ENCODE peak calls at places on chromosomes 13 and 19, in ten cellular contexts. One of them, this sample, is unnamed.

GRCh38 chr13:112056284-112056727 is 10.6 kb upstream of the SOX1 start:
- DNase-seq in lower leg skin: no peak
- DNase-seq in stimulated activated CD4-positive, alpha-beta T cell treated with anti-CD3 and anti-CD28 coated beads, Interleukin-15, amount 100 ng/mL, for 1 hour: no peak
- DNase-seq in AG09319: no peak
- DNase-seq in ureter: no peak
- DNase-seq in T-helper 17 cell: no peak
- DNase-seq in OCI-LY7: no peak
- DNase-seq in LoVo: no peak
- DNase-seq in activated T-cell treated with anti-CD3 and anti-CD28 coated beads, Interleukin-2, amount 50 U/mL, for 1 hour: no peak
- DNase-seq in Calu3: no peak
- DNase-seq in this sample: no peak

GRCh38 chr13:45335397-45336024 is 5.5 kb downstream of the TPT1 start:
- DNase-seq in LoVo: no peak
- DNase-seq in OCI-LY7: no peak
- DNase-seq in ureter: no peak
- DNase-seq in activated T-cell treated with anti-CD3 and anti-CD28 coated beads, Interleukin-2, amount 50 U/mL, for 1 hour: no peak
- DNase-seq in AG09319: no peak
- DNase-seq in stimulated activated CD4-positive, alpha-beta T cell treated with anti-CD3 and anti-CD28 coated beads, Interleukin-15, amount 100 ng/mL, for 1 hour: no peak
- DNase-seq in T-helper 17 cell: no peak
- DNase-seq in Calu3: no peak
- DNase-seq in lower leg skin: no peak
- DNase-seq in this sample: peak; percentile 56

GRCh38 chr13:110524484-110525254 is 36.9 kb downstream of the RAB20 start:
- DNase-seq in stimulated activated CD4-positive, alpha-beta T cell treated with anti-CD3 and anti-CD28 coated beads, Interleukin-15, amount 100 ng/mL, for 1 hour: no peak
- DNase-seq in LoVo: peak; percentile 80
- DNase-seq in OCI-LY7: no peak
- DNase-seq in Calu3: peak; percentile 28
- DNase-seq in activated T-cell treated with anti-CD3 and anti-CD28 coated beads, Interleukin-2, amount 50 U/mL, for 1 hour: no peak
- DNase-seq in T-helper 17 cell: no peak
- DNase-seq in AG09319: no peak
- DNase-seq in ureter: no peak
- DNase-seq in lower leg skin: no peak
- DNase-seq in this sample: peak; percentile 95

GRCh38 chr13:78593652-78594494 is 9.5 kb downstream of the POU4F1 start:
- DNase-seq in LoVo: no peak
- DNase-seq in lower leg skin: no peak
- DNase-seq in OCI-LY7: no peak
- DNase-seq in ureter: no peak
- DNase-seq in stimulated activated CD4-positive, alpha-beta T cell treated with anti-CD3 and anti-CD28 coated beads, Interleukin-15, amount 100 ng/mL, for 1 hour: no peak
- DNase-seq in Calu3: no peak
- DNase-seq in AG09319: no peak
- DNase-seq in T-helper 17 cell: no peak
- DNase-seq in activated T-cell treated with anti-CD3 and anti-CD28 coated beads, Interleukin-2, amount 50 U/mL, for 1 hour: no peak
- DNase-seq in this sample: no peak

GRCh38 chr13:101150998-101151397 is 265.3 kb downstream of the NALCN start:
- DNase-seq in Calu3: no peak
- DNase-seq in stimulated activated CD4-positive, alpha-beta T cell treated with anti-CD3 and anti-CD28 coated beads, Interleukin-15, amount 100 ng/mL, for 1 hour: no peak
- DNase-seq in ureter: no peak
- DNase-seq in T-helper 17 cell: no peak
- DNase-seq in AG09319: no peak
- DNase-seq in lower leg skin: no peak
- DNase-seq in OCI-LY7: no peak
- DNase-seq in activated T-cell treated with anti-CD3 and anti-CD28 coated beads, Interleukin-2, amount 50 U/mL, for 1 hour: no peak
- DNase-seq in LoVo: no peak
- DNase-seq in this sample: no peak

GRCh38 chr13:33017410-33017929 is 1.2 kb downstream of the KL start:
- DNase-seq in T-helper 17 cell: no peak
- DNase-seq in OCI-LY7: peak; percentile 30
- DNase-seq in stimulated activated CD4-positive, alpha-beta T cell treated with anti-CD3 and anti-CD28 coated beads, Interleukin-15, amount 100 ng/mL, for 1 hour: no peak
- DNase-seq in activated T-cell treated with anti-CD3 and anti-CD28 coated beads, Interleukin-2, amount 50 U/mL, for 1 hour: no peak
- DNase-seq in lower leg skin: peak; percentile 45
- DNase-seq in AG09319: no peak
- DNase-seq in LoVo: no peak
- DNase-seq in Calu3: peak; percentile 54
- DNase-seq in ureter: peak; percentile 51
- DNase-seq in this sample: peak; percentile 79

GRCh38 chr19:45097450-45097775 is 4.4 kb downstream of the PPP1R37 start:
- DNase-seq in Calu3: no peak
- DNase-seq in OCI-LY7: no peak
- DNase-seq in LoVo: no peak
- DNase-seq in ureter: no peak
- DNase-seq in T-helper 17 cell: no peak
- DNase-seq in activated T-cell treated with anti-CD3 and anti-CD28 coated beads, Interleukin-2, amount 50 U/mL, for 1 hour: no peak
- DNase-seq in AG09319: no peak
- DNase-seq in stimulated activated CD4-positive, alpha-beta T cell treated with anti-CD3 and anti-CD28 coated beads, Interleukin-15, amount 100 ng/mL, for 1 hour: no peak
- DNase-seq in lower leg skin: no peak
- DNase-seq in this sample: no peak

GRCh38 chr13:62997696-62998095 is 1582.0 kb upstream of the PCDH20 start:
- DNase-seq in LoVo: no peak
- DNase-seq in lower leg skin: no peak
- DNase-seq in OCI-LY7: no peak
- DNase-seq in activated T-cell treated with anti-CD3 and anti-CD28 coated beads, Interleukin-2, amount 50 U/mL, for 1 hour: no peak
- DNase-seq in T-helper 17 cell: no peak
- DNase-seq in stimulated activated CD4-positive, alpha-beta T cell treated with anti-CD3 and anti-CD28 coated beads, Interleukin-15, amount 100 ng/mL, for 1 hour: no peak
- DNase-seq in AG09319: no peak
- DNase-seq in Calu3: no peak
- DNase-seq in ureter: no peak
- DNase-seq in this sample: no peak

GRCh38 chr19:30896551-30896950 is 452.7 kb downstream of the TSHZ3 start:
- DNase-seq in LoVo: no peak
- DNase-seq in T-helper 17 cell: no peak
- DNase-seq in activated T-cell treated with anti-CD3 and anti-CD28 coated beads, Interleukin-2, amount 50 U/mL, for 1 hour: no peak
- DNase-seq in OCI-LY7: no peak
- DNase-seq in lower leg skin: no peak
- DNase-seq in ureter: no peak
- DNase-seq in stimulated activated CD4-positive, alpha-beta T cell treated with anti-CD3 and anti-CD28 coated beads, Interleukin-15, amount 100 ng/mL, for 1 hour: no peak
- DNase-seq in Calu3: no peak
- DNase-seq in AG09319: no peak
- DNase-seq in this sample: no peak

GRCh38 chr13:59088716-59089115 is 1075.0 kb downstream of the DIAPH3 start:
- DNase-seq in OCI-LY7: no peak
- DNase-seq in ureter: no peak
- DNase-seq in activated T-cell treated with anti-CD3 and anti-CD28 coated beads, Interleukin-2, amount 50 U/mL, for 1 hour: no peak
- DNase-seq in stimulated activated CD4-positive, alpha-beta T cell treated with anti-CD3 and anti-CD28 coated beads, Interleukin-15, amount 100 ng/mL, for 1 hour: no peak
- DNase-seq in LoVo: no peak
- DNase-seq in Calu3: no peak
- DNase-seq in lower leg skin: no peak
- DNase-seq in AG09319: no peak
- DNase-seq in T-helper 17 cell: no peak
- DNase-seq in this sample: no peak

GRCh38 chr13:91986771-91987515 is 588.5 kb downstream of the GPC5 start:
- DNase-seq in T-helper 17 cell: no peak
- DNase-seq in ureter: no peak
- DNase-seq in Calu3: no peak
- DNase-seq in LoVo: no peak
- DNase-seq in activated T-cell treated with anti-CD3 and anti-CD28 coated beads, Interleukin-2, amount 50 U/mL, for 1 hour: no peak
- DNase-seq in OCI-LY7: no peak
- DNase-seq in stimulated activated CD4-positive, alpha-beta T cell treated with anti-CD3 and anti-CD28 coated beads, Interleukin-15, amount 100 ng/mL, for 1 hour: no peak
- DNase-seq in lower leg skin: no peak
- DNase-seq in AG09319: no peak
- DNase-seq in this sample: no peak

GRCh38 chr19:41530761-41531301 is 45.1 kb upstream of the CEACAM21 start:
- DNase-seq in stimulated activated CD4-positive, alpha-beta T cell treated with anti-CD3 and anti-CD28 coated beads, Interleukin-15, amount 100 ng/mL, for 1 hour: no peak
- DNase-seq in lower leg skin: peak; percentile 34
- DNase-seq in ureter: no peak
- DNase-seq in AG09319: no peak
- DNase-seq in activated T-cell treated with anti-CD3 and anti-CD28 coated beads, Interleukin-2, amount 50 U/mL, for 1 hour: no peak
- DNase-seq in OCI-LY7: no peak
- DNase-seq in LoVo: no peak
- DNase-seq in T-helper 17 cell: no peak
- DNase-seq in Calu3: no peak
- DNase-seq in this sample: no peak

GRCh38 chr13:42041017-42041683 is 7.3 kb upstream of the DGKH start:
- DNase-seq in AG09319: no peak
- DNase-seq in lower leg skin: peak; percentile 31
- DNase-seq in stimulated activated CD4-positive, alpha-beta T cell treated with anti-CD3 and anti-CD28 coated beads, Interleukin-15, amount 100 ng/mL, for 1 hour: no peak
- DNase-seq in T-helper 17 cell: peak; percentile 13
- DNase-seq in OCI-LY7: peak; percentile 53
- DNase-seq in ureter: peak; percentile 65
- DNase-seq in Calu3: peak; percentile 51
- DNase-seq in activated T-cell treated with anti-CD3 and anti-CD28 coated beads, Interleukin-2, amount 50 U/mL, for 1 hour: peak; percentile 55
- DNase-seq in LoVo: peak; percentile 72
- DNase-seq in this sample: peak; percentile 73

GRCh38 chr19:6524326-6524725 is 6.5 kb upstream of the TNFSF9 start:
- DNase-seq in stimulated activated CD4-positive, alpha-beta T cell treated with anti-CD3 and anti-CD28 coated beads, Interleukin-15, amount 100 ng/mL, for 1 hour: no peak
- DNase-seq in OCI-LY7: no peak
- DNase-seq in LoVo: no peak
- DNase-seq in ureter: no peak
- DNase-seq in T-helper 17 cell: no peak
- DNase-seq in activated T-cell treated with anti-CD3 and anti-CD28 coated beads, Interleukin-2, amount 50 U/mL, for 1 hour: no peak
- DNase-seq in Calu3: no peak
- DNase-seq in AG09319: no peak
- DNase-seq in lower leg skin: no peak
- DNase-seq in this sample: no peak

This sample was measured in small intestine.